ENCODE peak calls at places on chromosomes 12 and 14, in ten cellular contexts. I is transverse colon, O is upper lobe of left lung, B is vagina, M is HCT116, G is stomach, Y is endothelial cell of umbilical vein, X is sigmoid colon, N is GM12891, P is breast epithelium. R is an unnamed sample.

GRCh38 chr12:111766608-111767361 is at the start of gene ALDH2:
- DNase-seq in B (no peak), P (peak), X (peak), O (peak), G (peak), Y (peak), N (peak), M (peak), I (peak), R (peak)

GRCh38 chr12:29710104-29710503 is 73.6 kb downstream of the TMTC1 start:
- DNase-seq in M (no peak), Y (no peak), N (no peak), I (no peak), P (no peak), X (peak), O (no peak), G (no peak), B (no peak), R (no peak)

GRCh38 chr14:32312010-32312331 is 17.1 kb upstream of the AKAP6 start:
- DNase-seq in Y (no peak), N (no peak), I (no peak), X (no peak), G (no peak), O (no peak), P (no peak), B (no peak), M (no peak), R (no peak)

GRCh38 chr12:123238961-123239360 is 5.7 kb downstream of the MTRFR start:
- DNase-seq in X (no peak), N (no peak), I (no peak), Y (no peak), B (no peak), P (no peak), M (no peak), O (no peak), G (no peak), R (no peak)

GRCh38 chr12:5051334-5051733 is 7.7 kb downstream of the KCNA5 start:
- DNase-seq in P (no peak), M (no peak), O (no peak), B (no peak), N (no peak), G (no peak), I (no peak), X (no peak), Y (no peak), R (no peak)

GRCh38 chr12:1918081-1918874 is at the start of gene CACNA2D4:
- DNase-seq in Y (no peak), G (peak), X (peak), M (no peak), B (peak), N (no peak), O (peak), I (no peak), P (no peak), R (peak)

GRCh38 chr14:33711761-33712160 is 239.1 kb downstream of the EGLN3 start:
- DNase-seq in O (no peak), M (no peak), I (no peak), G (no peak), B (no peak), Y (no peak), P (no peak), X (no peak), N (no peak), R (no peak)

GRCh38 chr14:95260537-95261440 is 58.9 kb downstream of the CLMN start:
- DNase-seq in I (no peak), N (no peak), G (no peak), O (no peak), Y (peak), M (no peak), B (no peak), P (no peak), X (no peak), R (no peak)

GRCh38 chr14:77409131-77409533 is 14.2 kb downstream of the NOXRED1 start:
- DNase-seq in N (no peak), B (no peak), Y (no peak), M (peak), X (no peak), P (no peak), O (no peak), I (peak), G (no peak), R (no peak)

GRCh38 chr12:49358548-49359141 is 8.6 kb upstream of the SPATS2 start:
- DNase-seq in G (peak), N (peak), O (no peak), Y (peak), X (no peak), M (peak), P (no peak), I (peak), B (no peak), R (no peak)

GRCh38 chr12:46209914-46210834 is 58.7 kb downstream of the SLC38A1 start:
- DNase-seq in Y (peak), G (peak), X (peak), M (no peak), O (no peak), P (peak), I (peak), N (no peak), B (no peak), R (peak)

GRCh38 chr14:51609251-51609986 is 42.3 kb upstream of the FRMD6 start:
- DNase-seq in Y (peak), X (no peak), B (no peak), O (no peak), N (no peak), P (no peak), G (no peak), I (no peak), M (no peak), R (no peak)

GRCh38 chr14:77151918-77152588 is 10.5 kb upstream of the ZDHHC22 start:
- DNase-seq in X (no peak), M (peak), O (no peak), I (no peak), B (no peak), P (no peak), N (peak), Y (peak), G (no peak), R (peak)

GRCh38 chr14:100884456-100884855 is 19.1 kb downstream of the RTL1 start:
- DNase-seq in N (no peak), M (no peak), I (no peak), G (no peak), B (no peak), X (peak), P (no peak), O (no peak), Y (no peak), R (peak)

GRCh38 chr12:130202201-130202600 is 39.9 kb downstream of the FZD10 start:
- DNase-seq in P (no peak), Y (no peak), G (no peak), M (no peak), O (no peak), X (peak), B (no peak), I (no peak), N (no peak), R (no peak)

GRCh38 chr12:6090786-6091185 is 33.7 kb downstream of the VWF start:
- DNase-seq in Y (no peak), O (no peak), B (no peak), N (no peak), M (no peak), P (no peak), X (peak), I (peak), G (no peak), R (peak)

GRCh38 chr12:120749256-120749655 is 23.6 kb downstream of the ACADS start:
- DNase-seq in X (no peak), M (no peak), N (no peak), B (no peak), I (no peak), G (no peak), Y (no peak), O (no peak), P (no peak), R (peak)

GRCh38 chr12:64810831-64811230 is 13.6 kb upstream of the TBC1D30 start:
- DNase-seq in Y (no peak), P (no peak), X (no peak), B (no peak), G (no peak), I (no peak), O (no peak), M (no peak), N (no peak), R (no peak)

GRCh38 chr12:34204830-34205285 is 182.6 kb downstream of the ALG10 start:
- DNase-seq in P (no peak), M (no peak), O (peak), G (no peak), I (no peak), N (no peak), X (no peak), B (no peak), Y (no peak), R (no peak)

GRCh38 chr12:47549258-47549657 is 156.6 kb downstream of the RPAP3 start:
- DNase-seq in P (no peak), X (no peak), B (no peak), N (no peak), O (no peak), G (no peak), I (no peak), Y (no peak), M (no peak), R (no peak)

GRCh38 chr12:121158085-121158484 is 25.4 kb downstream of the P2RX7 start:
- DNase-seq in X (no peak), O (no peak), P (no peak), I (no peak), N (no peak), B (no peak), Y (no peak), G (no peak), M (no peak), R (no peak)

GRCh38 chr14:57486767-57487379 is 6.8 kb downstream of the CCDC198 start:
- DNase-seq in O (no peak), G (no peak), M (peak), I (no peak), X (no peak), Y (peak), N (no peak), B (no peak), P (no peak), R (no peak)

GRCh38 chr12:64679487-64679983 is 69.2 kb downstream of the RASSF3 start:
- DNase-seq in X (peak), O (no peak), M (peak), B (no peak), N (no peak), I (peak), P (peak), G (peak), Y (peak), R (peak)

GRCh38 chr12:115337693-115338543 is 653.9 kb upstream of the TBX3 start:
- DNase-seq in X (peak), G (no peak), P (no peak), B (no peak), M (peak), I (peak), N (no peak), Y (peak), O (no peak), R (no peak)

GRCh38 chr12:2677142-2677880 is 117.5 kb upstream of the FKBP4 start:
- DNase-seq in B (peak), N (no peak), X (no peak), M (no peak), G (no peak), I (no peak), P (peak), O (peak), Y (no peak), R (peak)

GRCh38 chr14:76953196-76953945 is 75.1 kb downstream of the IRF2BPL start:
- DNase-seq in X (peak), G (peak), P (peak), O (peak), Y (peak), M (peak), I (peak), N (peak), B (no peak), R (peak)

GRCh38 chr12:124599074-124599999 is 31.9 kb upstream of the NCOR2 start:
- DNase-seq in Y (no peak), G (no peak), M (no peak), P (no peak), B (no peak), X (no peak), O (no peak), I (no peak), N (no peak), R (no peak)

GRCh38 chr12:93804392-93805179 is 127.4 kb downstream of the CRADD start:
- DNase-seq in Y (peak), O (no peak), M (no peak), N (no peak), I (no peak), G (no peak), P (no peak), X (no peak), B (no peak), R (no peak)

GRCh38 chr12:92288533-92288932 is 142.9 kb upstream of the BTG1 start:
- DNase-seq in P (no peak), M (no peak), Y (no peak), N (no peak), B (no peak), I (no peak), G (no peak), X (peak), O (no peak), R (no peak)

GRCh38 chr12:51528852-51529545 is 62.0 kb upstream of the SCN8A start:
- DNase-seq in B (no peak), Y (no peak), N (no peak), I (no peak), G (no peak), P (no peak), O (no peak), M (no peak), X (no peak), R (no peak)

GRCh38 chr14:74062809-74063150 is 21.5 kb downstream of the ALDH6A1 start:
- DNase-seq in X (no peak), P (no peak), G (peak), I (no peak), N (no peak), M (no peak), B (no peak), Y (no peak), O (no peak), R (no peak)

GRCh38 chr12:95642583-95642982 is 91.3 kb upstream of the USP44 start:
- DNase-seq in M (no peak), Y (no peak), X (no peak), I (no peak), N (no peak), O (no peak), P (no peak), G (no peak), B (no peak), R (no peak)

GRCh38 chr14:77889971-77890442 is 90.1 kb downstream of the ADCK1 start:
- DNase-seq in I (no peak), Y (no peak), O (no peak), M (no peak), B (no peak), X (no peak), N (no peak), G (no peak), P (no peak), R (peak)

GRCh38 chr14:44895716-44896115 is 66.0 kb downstream of the KLHL28 start:
- DNase-seq in B (no peak), G (no peak), I (no peak), O (no peak), Y (no peak), P (no peak), N (no peak), M (no peak), X (no peak), R (no peak)

GRCh38 chr12:90111646-90112565 is 403.3 kb upstream of the ATP2B1 start:
- DNase-seq in N (no peak), M (no peak), Y (no peak), G (no peak), P (no peak), B (no peak), I (no peak), O (no peak), X (no peak), R (no peak)

GRCh38 chr12:85448548-85449139 is 168.6 kb downstream of the ALX1 start:
- DNase-seq in G (no peak), Y (peak), X (no peak), I (no peak), M (no peak), B (no peak), P (no peak), O (no peak), N (no peak), R (no peak)

GRCh38 chr12:1481326-1481725 is 113.1 kb downstream of the FBXL14 start:
- DNase-seq in N (no peak), Y (no peak), X (no peak), O (no peak), M (no peak), I (no peak), B (no peak), G (no peak), P (no peak), R (no peak)

GRCh38 chr12:111597731-111598636 is 1.1 kb downstream of the ATXN2 start:
- DNase-seq in X (peak), Y (peak), G (peak), O (peak), B (no peak), M (no peak), I (peak), N (peak), P (peak), R (peak)

GRCh38 chr12:76018111-76018510 is 13.5 kb downstream of the PHLDA1 start:
- DNase-seq in O (no peak), P (no peak), G (no peak), N (no peak), Y (no peak), M (no peak), B (no peak), I (no peak), X (no peak), R (no peak)

GRCh38 chr14:30603402-30603801 is 18.7 kb upstream of the SCFD1 start:
- DNase-seq in Y (no peak), M (no peak), X (no peak), G (no peak), O (no peak), P (no peak), N (no peak), I (no peak), B (no peak), R (no peak)

GRCh38 chr14:30607156-30607780 is 14.9 kb upstream of the SCFD1 start:
- DNase-seq in X (no peak), M (no peak), B (no peak), Y (no peak), I (no peak), G (no peak), P (no peak), O (no peak), N (no peak), R (no peak)

GRCh38 chr14:30610719-30611388 is 11.3 kb upstream of the SCFD1 start:
- DNase-seq in B (no peak), X (peak), G (peak), N (no peak), M (peak), I (peak), O (no peak), Y (peak), P (no peak), R (no peak)

GRCh38 chr14:30614155-30614554 is 8.0 kb upstream of the SCFD1 start:
- DNase-seq in O (no peak), N (no peak), Y (no peak), P (no peak), B (no peak), M (no peak), G (no peak), X (no peak), I (no peak), R (no peak)

GRCh38 chr14:30608533-30609006 is 13.5 kb upstream of the SCFD1 start:
- DNase-seq in I (peak), G (no peak), P (no peak), N (no peak), M (no peak), X (no peak), B (no peak), O (no peak), Y (no peak), R (no peak)
- TF ChIP-seq POLR2AphosphoS5 in I (no peak), G (no peak), P (no peak), N (no peak), M (no peak), X (no peak), B (no peak), O (no peak), Y (no peak), R (no peak)

GRCh38 chr12:106978035-106978800 is 8.7 kb downstream of the MTERF2 start:
- DNase-seq in B (no peak), P (no peak), M (no peak), I (peak), O (no peak), G (peak), Y (no peak), N (no peak), X (peak), R (no peak)

GRCh38 chr12:106982229-106982628 is 4.7 kb downstream of the MTERF2 start:
- DNase-seq in I (no peak), M (no peak), Y (no peak), X (no peak), O (no peak), G (no peak), B (no peak), N (no peak), P (no peak), R (no peak)

GRCh38 chr12:106981781-106982180 is 5.2 kb downstream of the MTERF2 start:
- DNase-seq in Y (no peak), I (no peak), O (no peak), G (no peak), B (no peak), M (no peak), P (no peak), X (no peak), N (no peak), R (no peak)

GRCh38 chr12:106984588-106985137 is 2.3 kb downstream of the MTERF2 start:
- DNase-seq in N (no peak), X (no peak), B (no peak), M (no peak), G (no peak), P (no peak), I (no peak), Y (no peak), O (no peak), R (no peak)

GRCh38 chr12:106980944-106981343 is 6.0 kb downstream of the MTERF2 start:
- DNase-seq in B (no peak), N (no peak), P (no peak), I (no peak), M (no peak), X (no peak), G (no peak), O (peak), Y (no peak), R (no peak)
- TF ChIP-seq POLR2A in B (no peak), N (no peak), P (no peak), I (no peak), M (no peak), X (no peak), G (no peak), O (no peak), Y (no peak), R (no peak)

GRCh38 chr14:75454963-75455546 is 27.2 kb downstream of the JDP2 start:
- DNase-seq in O (no peak), P (peak), M (no peak), X (peak), N (no peak), Y (no peak), G (peak), B (no peak), I (peak), R (no peak)
- TF ChIP-seq POLR2AphosphoS5 in O (peak), P (no peak), M (no peak), X (no peak), N (no peak), Y (no peak), G (no peak), B (no peak), I (no peak), R (peak)

GRCh38 chr12:110583137-110584059 is at the start of gene PPTC7:
- DNase-seq in M (peak), P (peak), X (peak), Y (peak), B (peak), I (peak), N (peak), O (peak), G (peak), R (peak)
- TF ChIP-seq POLR2A in M (peak), P (peak), X (peak), Y (peak), B (no peak), I (peak), N (peak), O (peak), G (no peak), R (peak)

DNA sequence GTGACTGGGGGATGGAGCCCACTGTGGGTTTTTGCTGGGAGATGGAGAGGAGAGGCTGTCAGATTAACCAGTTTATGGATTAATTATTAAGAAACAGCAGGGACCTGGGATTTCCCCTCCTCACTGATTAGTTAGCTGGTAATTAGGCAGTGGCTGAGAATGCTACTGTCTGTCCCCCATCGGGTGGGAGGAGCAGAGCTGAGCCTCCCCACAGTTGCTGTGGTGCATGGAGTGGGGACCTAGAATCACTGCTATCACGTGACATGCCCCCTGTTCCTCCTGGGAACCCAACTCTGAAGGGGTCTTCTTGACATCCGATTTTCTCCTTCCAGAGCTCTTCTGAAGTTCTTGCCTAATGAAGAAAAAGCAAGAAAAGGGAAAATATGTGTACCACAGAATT is 264.0 kb downstream of the RGS6 start:
- DNase-seq in G (no peak), X (no peak), O (no peak), N (no peak), P (no peak), B (no peak), I (no peak), M (no peak), Y (no peak), R (no peak)
- TF ChIP-seq POLR2AphosphoS5 in G (no peak), X (no peak), O (no peak), N (no peak), P (no peak), B (no peak), I (no peak), M (no peak), Y (no peak), R (no peak)

R was measured in spleen.